ENCODE peak calls at places on chromosomes 7 and 10, in four cellular contexts. V is fibroblast of lung, Y is PC-9, G is fibroblast of mammary gland. A is an unnamed sample.

GRCh38 chr10:43259981-43260761 is 6.7 kb downstream of the RASGEF1A start:
- DNase-seq in V (no peak), G (peak), Y (no peak), A (no peak)

GRCh38 chr10:104339469-104340098 is 1.3 kb upstream of the ITPRIP start:
- DNase-seq in V (peak), G (peak), Y (peak), A (peak)

GRCh38 chr7:30523466-30523865 is 18.8 kb upstream of the GGCT start:
- DNase-seq in Y (no peak), G (no peak), V (no peak), A (no peak)

GRCh38 chr7:30813466-30813865 is 42.2 kb downstream of the MINDY4 start:
- DNase-seq in V (no peak), Y (no peak), G (no peak), A (no peak)

GRCh38 chr10:71478173-71478572 is 81.5 kb downstream of the CDH23 start:
- DNase-seq in Y (no peak), G (no peak), V (no peak), A (no peak)

GRCh38 chr7:84100866-84101265 is 93.7 kb downstream of the SEMA3A start:
- DNase-seq in V (peak), Y (no peak), G (peak), A (peak)

GRCh38 chr10:110241841-110242240 is 34.4 kb downstream of the MXI1 start:
- DNase-seq in V (no peak), G (no peak), Y (no peak), A (no peak)

GRCh38 chr7:20507157-20507556 is 108.3 kb upstream of the ABCB5 start:
- DNase-seq in Y (peak), V (no peak), G (no peak), A (no peak)

GRCh38 chr10:97127960-97128850 is 57.6 kb downstream of the SLIT1 start:
- DNase-seq in V (no peak), G (no peak), Y (no peak), A (no peak)

GRCh38 chr7:30683839-30684238 is 1.6 kb upstream of the CRHR2 start:
- DNase-seq in G (no peak), V (no peak), Y (no peak), A (no peak)

GRCh38 chr7:133023370-133024075 is 58.4 kb downstream of the CHCHD3 start:
- DNase-seq in Y (no peak), G (no peak), V (peak), A (no peak)

GRCh38 chr10:112949875-112950507 is at the start of gene TCF7L2:
- DNase-seq in Y (peak), V (peak), G (peak), A (peak)

GRCh38 chr7:66257481-66257880 is 52.3 kb downstream of the TPST1 start:
- DNase-seq in Y (peak), G (no peak), V (no peak), A (peak)

GRCh38 chr7:140230862-140231778 is 54.3 kb upstream of the KDM7A start:
- DNase-seq in G (peak), V (peak), Y (no peak), A (peak)

GRCh38 chr7:12683678-12684077 is 3.8 kb upstream of the ARL4A start:
- DNase-seq in V (no peak), Y (no peak), G (peak), A (peak)

GRCh38 chr7:27188666-27189559 is 3.9 kb upstream of the HOXA11 start:
- DNase-seq in G (no peak), V (no peak), Y (no peak), A (peak)

GRCh38 chr7:107559864-107560263 is 3.9 kb downstream of the COG5 start:
- DNase-seq in Y (no peak), V (peak), G (peak), A (peak)

GRCh38 chr7:13802651-13803050 is 186.8 kb downstream of the ETV1 start:
- DNase-seq in V (no peak), G (no peak), Y (no peak), A (no peak)

GRCh38 chr10:31118561-31118960 is 86.9 kb upstream of the ZNF438 start:
- DNase-seq in G (no peak), Y (no peak), V (peak), A (peak)

GRCh38 chr10:113045155-113046055 is 95.4 kb downstream of the TCF7L2 start:
- DNase-seq in V (peak), G (peak), Y (peak), A (peak)

GRCh38 chr10:55146032-55146431 is 345.0 kb upstream of the PCDH15 start:
- DNase-seq in V (peak), G (peak), Y (no peak), A (no peak)

GRCh38 chr10:62373995-62374861 is at the start of gene ZNF365:
- DNase-seq in G (peak), V (peak), Y (no peak), A (peak)

GRCh38 chr10:27695704-27696103 is 49.9 kb downstream of the MKX start:
- DNase-seq in Y (no peak), V (peak), G (no peak), A (no peak)

GRCh38 chr7:114426824-114427223 is 12.2 kb downstream of the FOXP2 start:
- DNase-seq in V (peak), G (peak), Y (no peak), A (peak)
- TF ChIP-seq CTCF in V (peak), G (peak), Y (peak), A (peak)

DNA sequence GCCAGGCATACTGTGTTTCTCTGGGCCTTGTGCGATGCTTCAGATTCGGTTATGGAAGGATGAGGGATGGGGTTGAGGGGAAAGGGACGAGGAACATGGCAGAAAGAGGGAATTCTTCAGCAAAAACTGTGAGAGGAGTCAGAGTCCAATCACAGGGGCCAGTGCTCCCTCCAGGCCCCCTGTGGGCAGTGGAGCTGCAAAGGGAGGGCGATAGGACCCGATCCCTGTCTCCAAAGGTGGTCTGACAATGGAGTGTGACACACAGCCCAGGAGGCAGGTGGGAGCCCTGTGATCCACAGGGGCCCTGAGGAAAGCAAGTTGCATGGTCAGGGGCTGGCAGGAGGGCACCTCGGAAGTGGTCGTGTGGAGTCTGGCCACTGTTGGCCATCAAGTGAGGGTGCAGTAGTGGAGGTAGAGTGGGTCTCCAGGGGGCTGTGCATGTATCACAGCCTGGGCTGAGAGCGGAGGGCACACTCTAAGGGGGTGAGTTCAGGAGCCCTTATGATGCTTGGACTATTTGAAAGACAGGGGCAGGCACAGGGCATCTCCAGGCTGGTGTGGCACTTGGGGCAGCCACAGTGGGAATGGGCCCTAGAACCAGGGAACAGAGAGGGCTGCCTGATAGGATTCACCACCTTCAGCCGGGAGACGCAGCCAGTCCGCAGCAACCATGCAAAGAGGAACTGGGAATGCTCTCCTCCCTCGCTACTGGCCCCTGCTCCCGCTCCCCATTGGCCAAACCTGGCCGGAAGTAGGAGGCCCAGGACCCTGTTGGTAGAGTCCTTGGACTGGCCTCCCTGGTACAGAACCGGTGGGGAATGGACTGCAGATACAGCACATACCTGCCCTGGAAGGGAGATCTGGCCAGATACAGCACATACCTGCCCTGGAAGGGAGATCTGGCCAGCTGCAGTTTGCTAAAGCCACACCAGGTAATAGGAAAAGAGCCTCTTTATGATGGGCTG is 115.9 kb downstream of the ADCY1 start:
- DNase-seq in V (no peak), Y (no peak), G (no peak), A (no peak)
- H3K4me3 ChIP-seq in V (no peak), Y (no peak), G (no peak), A (no peak)

GRCh38 chr7:46745700-46746090 is 824.6 kb upstream of the IGFBP3 start:
- DNase-seq in G (peak), V (no peak), Y (no peak), A (no peak)
- TF ChIP-seq CTCF in G (peak), V (peak), Y (no peak), A (no peak)

GRCh38 chr10:50393784-50394183 is 142.5 kb upstream of the ASAH2 start:
- DNase-seq in V (peak), Y (peak), G (peak), A (peak)

GRCh38 chr10:50396491-50397311 is 145.4 kb upstream of the ASAH2 start:
- DNase-seq in G (peak), V (peak), Y (peak), A (peak)

GRCh38 chr10:50392966-50393718 is 141.8 kb upstream of the ASAH2 start:
- DNase-seq in G (peak), Y (no peak), V (peak), A (peak)

GRCh38 chr10:50394832-50395231 is 143.5 kb upstream of the ASAH2 start:
- DNase-seq in Y (no peak), G (peak), V (no peak), A (peak)

DNA sequence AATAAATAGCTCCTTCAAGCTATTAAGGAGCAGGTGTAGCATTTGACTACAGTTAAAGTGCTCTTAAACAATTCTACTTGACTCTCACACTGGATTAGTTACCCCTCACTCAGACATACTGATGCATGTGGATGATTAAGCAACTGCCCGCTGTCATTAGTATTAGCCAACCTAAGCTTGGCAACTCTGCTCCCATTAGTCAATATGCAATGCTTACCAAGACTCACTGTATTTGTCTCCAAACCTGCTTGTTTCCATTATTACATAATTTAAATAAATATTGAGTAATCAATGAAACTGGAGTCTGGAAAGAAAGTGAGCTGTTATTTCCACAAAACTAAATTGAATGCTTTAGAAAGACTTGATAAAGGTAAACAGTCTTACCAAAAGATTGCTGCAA is 144.0 kb upstream of the ASAH2 start:
- DNase-seq in G (peak), Y (peak), V (peak), A (peak)
- H3K4me3 ChIP-seq in G (no peak), Y (peak), V (no peak), A (no peak)